ENCODE peak calls at places on chromosomes 5 and 9, in five cellular contexts. Y is GM12865; R is left kidney; Z is stimulated activated CD8-positive, alpha-beta memory T cell treated with anti-CD3 and anti-CD28 coated beads, Interleukin-15, amount 100 ng/mL, for 24 hours; W is non-pigmented ciliary epithelial cell. C is an unnamed sample.

GRCh38 chr9:92513349-92513748 is 22.4 kb downstream of the ECM2 start:
- DNase-seq in Y (no peak), R (no peak), Z (no peak), W (no peak), C (no peak)

GRCh38 chr9:78971505-78971904 is 600.3 kb upstream of the TLE4 start:
- DNase-seq in Y (no peak), R (no peak), Z (no peak), W (no peak), C (no peak)

GRCh38 chr5:131794596-131794995 is 2.2 kb downstream of the FNIP1 start:
- DNase-seq in Y (peak; percentile 33), R (no peak), Z (no peak), W (no peak), C (no peak)

GRCh38 chr5:102809033-102809432 is 53.9 kb downstream of the PAM start:
- DNase-seq in Y (no peak), R (no peak), Z (no peak), W (no peak), C (peak; percentile 43)

GRCh38 chr5:33725846-33726245 is 165.9 kb downstream of the ADAMTS12 start:
- DNase-seq in Y (no peak), R (no peak), Z (no peak), W (peak; percentile 32), C (no peak)

GRCh38 chr9:109118802-109119438 is 827 bp downstream of the TMEM245 start:
- DNase-seq in Y (peak; percentile 26), R (peak; percentile 62), Z (no peak), W (no peak), C (no peak)

GRCh38 chr5:122730037-122730436 is 44.8 kb upstream of the SNX2 start:
- DNase-seq in Y (no peak), R (no peak), Z (no peak), W (no peak), C (no peak)

GRCh38 chr9:95876595-95876994 is 1.1 kb downstream of the ERCC6L2 start:
- DNase-seq in Y (peak; percentile 24), R (peak; percentile 18), Z (no peak), W (no peak), C (no peak)

GRCh38 chr9:95157491-95158151 is 159.9 kb downstream of the FANCC start:
- DNase-seq in Y (peak; percentile 31), R (peak; percentile 58), Z (no peak), W (peak; percentile 66), C (peak; percentile 51)

GRCh38 chr5:10541247-10541646 is 22.6 kb upstream of the ANKRD33B start:
- DNase-seq in Y (no peak), R (no peak), Z (no peak), W (no peak), C (no peak)

GRCh38 chr9:131069699-131070098 is 26.6 kb upstream of the AIF1L start:
- DNase-seq in Y (no peak), R (no peak), Z (no peak), W (no peak), C (no peak)

GRCh38 chr5:154722097-154722496 is 33.1 kb upstream of the LARP1 start:
- DNase-seq in Y (no peak), R (no peak), Z (no peak), W (no peak), C (no peak)

GRCh38 chr5:143244000-143244736 is 159.3 kb downstream of the NR3C1 start:
- DNase-seq in Y (no peak), R (peak; percentile 43), Z (no peak), W (peak; percentile 97), C (peak; percentile 82)

GRCh38 chr5:161414037-161414436 is 132.5 kb downstream of the GABRB2 start:
- DNase-seq in Y (no peak), R (no peak), Z (no peak), W (no peak), C (no peak)

GRCh38 chr9:93118863-93119702 is 15.0 kb downstream of the NINJ1 start:
- DNase-seq in Y (no peak), R (no peak), Z (no peak), W (no peak), C (no peak)

GRCh38 chr9:2613730-2614271 is 7.8 kb upstream of the VLDLR start:
- DNase-seq in Y (no peak), R (no peak), Z (no peak), W (no peak), C (no peak)

GRCh38 chr5:139659673-139660072 is 11.5 kb downstream of the CXXC5 start:
- DNase-seq in Y (no peak), R (peak; percentile 66), Z (no peak), W (no peak), C (no peak)

GRCh38 chr5:14064841-14065240 is 78.3 kb upstream of the TRIO start:
- DNase-seq in Y (no peak), R (no peak), Z (no peak), W (peak; percentile 85), C (no peak)

GRCh38 chr5:89936576-89936975 is 473.0 kb downstream of the CETN3 start:
- DNase-seq in Y (no peak), R (no peak), Z (no peak), W (no peak), C (no peak)

GRCh38 chr5:103119067-103119764 is 722 bp downstream of the GIN1 start:
- DNase-seq in Y (peak; percentile 47), R (no peak), Z (no peak), W (no peak), C (no peak)

GRCh38 chr5:122183795-122184185 is 54.4 kb downstream of the ZNF474 start:
- DNase-seq in Y (no peak), R (no peak), Z (no peak), W (no peak), C (no peak)

GRCh38 chr5:29902859-29903258 is 1290.6 kb upstream of the CDH6 start:
- DNase-seq in Y (no peak), R (no peak), Z (no peak), W (no peak), C (no peak)

GRCh38 chr5:39262981-39263380 is 43.6 kb upstream of the FYB1 start:
- DNase-seq in Y (no peak), R (no peak), Z (no peak), W (no peak), C (no peak)

GRCh38 chr5:167123126-167123525 is 1168.3 kb upstream of the WWC1 start:
- DNase-seq in Y (no peak), R (no peak), Z (no peak), W (no peak), C (no peak)

GRCh38 chr9:126240835-126241234 is 85.8 kb upstream of the MVB12B start:
- DNase-seq in Y (no peak), R (no peak), Z (no peak), W (no peak), C (no peak)

GRCh38 chr5:135167634-135168033 is 133.6 kb upstream of the PITX1 start:
- DNase-seq in Y (no peak), R (no peak), Z (no peak), W (no peak), C (no peak)

GRCh38 chr9:82991684-82992083 is 71.3 kb downstream of the RASEF start:
- DNase-seq in Y (no peak), R (peak; percentile 52), Z (no peak), W (no peak), C (no peak)

GRCh38 chr5:124661317-124662141 is 84.9 kb downstream of the ZNF608 start:
- DNase-seq in Y (no peak), R (peak; percentile 95), Z (no peak), W (no peak), C (peak; percentile 94)

GRCh38 chr9:1235650-1236401 is 185.7 kb downstream of the DMRT2 start:
- DNase-seq in Y (no peak), R (peak; percentile 6), Z (no peak), W (no peak), C (no peak)

GRCh38 chr5:107496466-107496865 is 174.3 kb downstream of the EFNA5 start:
- DNase-seq in Y (no peak), R (no peak), Z (no peak), W (no peak), C (no peak)

GRCh38 chr9:17064558-17064957 is 70.3 kb upstream of the CNTLN start:
- DNase-seq in Y (no peak), R (peak; percentile 35), Z (no peak), W (no peak), C (no peak)

GRCh38 chr5:167633931-167634341 is 657.5 kb upstream of the WWC1 start:
- DNase-seq in Y (no peak), R (peak; percentile 9), Z (no peak), W (peak; percentile 71), C (no peak)

GRCh38 chr5:150649108-150649827 is 8.8 kb downstream of the SYNPO start:
- DNase-seq in Y (no peak), R (no peak), Z (no peak), W (no peak), C (no peak)

GRCh38 chr9:78215706-78216105 is 20.2 kb upstream of the CEP78 start:
- DNase-seq in Y (no peak), R (no peak), Z (no peak), W (no peak), C (no peak)

GRCh38 chr5:119343766-119344165 is 12.1 kb upstream of the TNFAIP8 start:
- DNase-seq in Y (peak; percentile 74), R (no peak), Z (no peak), W (peak; percentile 30), C (no peak)

GRCh38 chr9:18666987-18667772 is 193.2 kb downstream of the ADAMTSL1 start:
- DNase-seq in Y (no peak), R (no peak), Z (no peak), W (no peak), C (peak; percentile 90)

GRCh38 chr5:37803487-37803886 is 36.4 kb downstream of the GDNF start:
- DNase-seq in Y (no peak), R (no peak), Z (no peak), W (no peak), C (no peak)

GRCh38 chr5:78895616-78896015 is 89.5 kb downstream of the ARSB start:
- DNase-seq in Y (no peak), R (no peak), Z (no peak), W (no peak), C (no peak)

GRCh38 chr5:123807177-123807900 is 295.4 kb downstream of the CSNK1G3 start:
- DNase-seq in Y (no peak), R (peak; percentile 82), Z (no peak), W (no peak), C (peak; percentile 55)